ENCODE peak calls at places on chromosome 5, in five cellular contexts. One of them, this sample, is unnamed. For H3K27me3, the result is how much of the 10 kb centered on the place peaks cover.

GRCh38 chr5:149485655-149486615 is 65.3 kb downstream of the CSNK1A1 start:
- DNase-seq in right lobe of liver: peak
- DNase-seq in endothelial cell of umbilical vein: peak
- DNase-seq in brain microvascular endothelial cell: peak
- DNase-seq in BJ: peak
- DNase-seq in this sample: peak

GRCh38 chr5:95973793-95974325 is 12.2 kb upstream of the ELL2 start:
- DNase-seq in brain microvascular endothelial cell: peak
- DNase-seq in right lobe of liver: no peak
- DNase-seq in endothelial cell of umbilical vein: peak
- DNase-seq in BJ: no peak
- DNase-seq in this sample: peak

GRCh38 chr5:157280927-157281326 is 15.0 kb downstream of the CYFIP2 start:
- DNase-seq in endothelial cell of umbilical vein: peak
- DNase-seq in BJ: peak
- DNase-seq in right lobe of liver: no peak
- DNase-seq in brain microvascular endothelial cell: peak
- DNase-seq in this sample: peak

GRCh38 chr5:57221049-57221568 is 47.2 kb downstream of the GPBP1 start:
- DNase-seq in BJ: no peak
- DNase-seq in brain microvascular endothelial cell: peak
- DNase-seq in right lobe of liver: no peak
- DNase-seq in endothelial cell of umbilical vein: peak
- DNase-seq in this sample: peak

GRCh38 chr5:145941096-145941676 is 4.8 kb downstream of the SH3RF2 start:
- DNase-seq in endothelial cell of umbilical vein: no peak
- DNase-seq in right lobe of liver: no peak
- DNase-seq in brain microvascular endothelial cell: no peak
- DNase-seq in BJ: no peak
- DNase-seq in this sample: no peak

GRCh38 chr5:115209279-115209678 is 39.6 kb upstream of the TRIM36 start:
- DNase-seq in endothelial cell of umbilical vein: no peak
- DNase-seq in BJ: no peak
- DNase-seq in right lobe of liver: no peak
- DNase-seq in brain microvascular endothelial cell: no peak
- DNase-seq in this sample: no peak

GRCh38 chr5:41406424-41406823 is 104.0 kb downstream of the PLCXD3 start:
- DNase-seq in brain microvascular endothelial cell: no peak
- DNase-seq in endothelial cell of umbilical vein: no peak
- DNase-seq in BJ: no peak
- DNase-seq in right lobe of liver: no peak
- DNase-seq in this sample: no peak

GRCh38 chr5:31445041-31445600 is 86.8 kb downstream of the DROSHA start:
- DNase-seq in BJ: no peak
- DNase-seq in endothelial cell of umbilical vein: no peak
- DNase-seq in brain microvascular endothelial cell: no peak
- DNase-seq in right lobe of liver: no peak
- DNase-seq in this sample: no peak

GRCh38 chr5:123754167-123754840 is 242.3 kb downstream of the CSNK1G3 start:
- DNase-seq in brain microvascular endothelial cell: peak
- DNase-seq in right lobe of liver: no peak
- DNase-seq in endothelial cell of umbilical vein: no peak
- DNase-seq in BJ: no peak
- DNase-seq in this sample: no peak

GRCh38 chr5:147508711-147509040 is 1.2 kb downstream of the DPYSL3 start:
- DNase-seq in right lobe of liver: no peak
- DNase-seq in BJ: no peak
- DNase-seq in endothelial cell of umbilical vein: peak
- DNase-seq in brain microvascular endothelial cell: no peak
- DNase-seq in this sample: no peak

GRCh38 chr5:147510885-147511284 is 1.0 kb upstream of the DPYSL3 start:
- DNase-seq in endothelial cell of umbilical vein: no peak
- DNase-seq in brain microvascular endothelial cell: no peak
- DNase-seq in right lobe of liver: no peak
- DNase-seq in BJ: no peak
- DNase-seq in this sample: peak

GRCh38 chr5:147507480-147508126 is 2.3 kb downstream of the DPYSL3 start:
- DNase-seq in brain microvascular endothelial cell: no peak
- DNase-seq in BJ: no peak
- DNase-seq in right lobe of liver: no peak
- DNase-seq in endothelial cell of umbilical vein: peak
- DNase-seq in this sample: peak

GRCh38 chr5:147509041-147509709 is 693 bp downstream of the DPYSL3 start:
- DNase-seq in endothelial cell of umbilical vein: no peak
- DNase-seq in right lobe of liver: peak
- DNase-seq in BJ: no peak
- DNase-seq in brain microvascular endothelial cell: no peak
- DNase-seq in this sample: no peak

GRCh38 chr5:147509710-147510651 is at the start of gene DPYSL3:
- DNase-seq in BJ: no peak
- DNase-seq in brain microvascular endothelial cell: peak
- DNase-seq in endothelial cell of umbilical vein: peak
- DNase-seq in right lobe of liver: peak
- DNase-seq in this sample: peak
- H3K4me3 ChIP-seq in BJ: peak
- H3K4me3 ChIP-seq in brain microvascular endothelial cell: peak
- H3K4me3 ChIP-seq in endothelial cell of umbilical vein: peak
- H3K4me3 ChIP-seq in right lobe of liver: peak
- H3K4me3 ChIP-seq in this sample: peak

GRCh38 chr5:26737763-26738162 is 300.6 kb downstream of the CDH9 start:
- DNase-seq in endothelial cell of umbilical vein: no peak
- DNase-seq in brain microvascular endothelial cell: no peak
- DNase-seq in right lobe of liver: no peak
- DNase-seq in BJ: no peak
- DNase-seq in this sample: no peak
- TF ChIP-seq CTCF in endothelial cell of umbilical vein: no peak
- TF ChIP-seq CTCF in brain microvascular endothelial cell: no peak
- TF ChIP-seq CTCF in right lobe of liver: no peak
- TF ChIP-seq CTCF in BJ: no peak
- TF ChIP-seq CTCF in this sample: no peak

DNA sequence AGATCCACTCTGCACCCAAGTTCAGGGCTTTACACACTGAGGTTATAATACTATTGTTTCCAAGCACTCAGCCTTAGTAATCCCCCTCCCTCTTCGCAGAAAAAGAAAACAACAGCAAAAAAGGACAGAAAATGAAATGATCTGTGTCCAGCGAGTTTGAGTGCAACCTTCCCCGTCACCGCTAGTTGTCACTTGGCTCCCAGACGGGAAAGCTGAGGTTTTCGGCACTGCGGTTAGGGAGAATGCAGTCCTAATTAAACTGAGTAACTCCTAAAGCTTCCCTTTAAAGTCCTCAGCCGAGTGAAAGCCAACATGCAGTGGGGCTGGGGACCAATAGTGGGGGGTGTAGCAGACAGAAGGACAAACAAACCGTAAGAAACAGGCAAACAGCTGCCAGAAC is 786 bp downstream of the GLRA1 start:
- DNase-seq in right lobe of liver: no peak
- DNase-seq in endothelial cell of umbilical vein: no peak
- DNase-seq in brain microvascular endothelial cell: no peak
- DNase-seq in BJ: no peak
- DNase-seq in this sample: peak
- H3K27me3 ChIP-seq in right lobe of liver: under half
- H3K27me3 ChIP-seq in endothelial cell of umbilical vein: under half
- H3K27me3 ChIP-seq in brain microvascular endothelial cell: under half
- H3K27me3 ChIP-seq in BJ: under half
- H3K27me3 ChIP-seq in this sample: under half

DNA sequence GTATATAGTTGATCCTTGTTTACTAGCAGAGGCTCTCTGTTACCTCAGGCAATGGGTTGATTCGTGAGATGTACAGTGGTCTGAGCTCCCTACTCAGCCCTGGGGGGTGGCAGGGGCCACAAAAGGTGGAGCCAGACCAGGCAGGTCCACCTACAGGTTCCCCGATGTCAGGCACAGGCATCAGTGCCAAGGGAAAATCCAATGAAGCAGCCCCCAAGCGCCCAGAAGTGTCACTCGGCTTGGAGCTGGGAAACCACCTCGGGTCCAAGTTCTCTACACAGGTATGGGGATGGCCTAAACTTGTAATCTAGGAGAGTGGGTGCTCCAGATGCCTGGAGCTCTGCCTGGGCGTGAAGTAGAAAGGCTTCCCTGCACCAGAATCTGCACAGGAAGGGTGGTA is 188.8 kb downstream of the KIAA0825 start:
- DNase-seq in brain microvascular endothelial cell: no peak
- DNase-seq in BJ: no peak
- DNase-seq in right lobe of liver: no peak
- DNase-seq in endothelial cell of umbilical vein: no peak
- DNase-seq in this sample: no peak
- H3K4me3 ChIP-seq in brain microvascular endothelial cell: no peak
- H3K4me3 ChIP-seq in BJ: no peak
- H3K4me3 ChIP-seq in right lobe of liver: no peak
- H3K4me3 ChIP-seq in endothelial cell of umbilical vein: no peak
- H3K4me3 ChIP-seq in this sample: no peak

GRCh38 chr5:166433679-166434078 is 1857.8 kb upstream of the WWC1 start:
- DNase-seq in brain microvascular endothelial cell: no peak
- DNase-seq in right lobe of liver: no peak
- DNase-seq in BJ: no peak
- DNase-seq in endothelial cell of umbilical vein: no peak
- DNase-seq in this sample: no peak
- TF ChIP-seq CTCF in brain microvascular endothelial cell: peak
- TF ChIP-seq CTCF in right lobe of liver: no peak
- TF ChIP-seq CTCF in BJ: no peak
- TF ChIP-seq CTCF in endothelial cell of umbilical vein: no peak
- TF ChIP-seq CTCF in this sample: no peak

GRCh38 chr5:1648806-1649205 is 125.0 kb upstream of the LPCAT1 start:
- DNase-seq in brain microvascular endothelial cell: no peak
- DNase-seq in right lobe of liver: no peak
- DNase-seq in BJ: no peak
- DNase-seq in endothelial cell of umbilical vein: no peak
- DNase-seq in this sample: no peak

GRCh38 chr5:1644810-1645571 is 121.2 kb upstream of the LPCAT1 start:
- DNase-seq in right lobe of liver: peak
- DNase-seq in BJ: no peak
- DNase-seq in brain microvascular endothelial cell: peak
- DNase-seq in endothelial cell of umbilical vein: peak
- DNase-seq in this sample: peak

GRCh38 chr5:1651250-1651649 is 127.5 kb upstream of the LPCAT1 start:
- DNase-seq in right lobe of liver: no peak
- DNase-seq in brain microvascular endothelial cell: no peak
- DNase-seq in BJ: no peak
- DNase-seq in endothelial cell of umbilical vein: no peak
- DNase-seq in this sample: no peak

GRCh38 chr5:1649554-1649953 is 125.8 kb upstream of the LPCAT1 start:
- DNase-seq in endothelial cell of umbilical vein: no peak
- DNase-seq in BJ: no peak
- DNase-seq in brain microvascular endothelial cell: no peak
- DNase-seq in right lobe of liver: no peak
- DNase-seq in this sample: no peak

DNA sequence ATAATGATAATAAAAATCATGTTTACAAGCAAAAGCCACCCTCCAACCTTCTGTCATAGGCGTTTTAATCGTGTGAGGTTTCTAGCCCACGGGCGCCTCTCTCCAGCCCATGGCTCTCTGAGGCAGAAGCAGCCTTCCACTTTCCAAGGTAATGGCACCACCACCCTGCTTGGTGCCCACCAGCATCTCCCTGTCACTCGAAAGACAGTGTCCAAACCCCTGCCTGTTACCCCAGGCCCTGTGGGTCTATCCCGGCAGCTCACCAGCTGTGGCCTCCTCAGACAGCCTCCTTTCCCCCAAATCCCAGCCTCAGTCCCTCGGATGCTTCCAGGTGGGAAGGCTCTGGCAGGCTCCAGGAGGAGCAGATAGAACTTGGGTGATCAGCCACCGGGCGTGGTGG is 123.8 kb upstream of the LPCAT1 start:
- DNase-seq in brain microvascular endothelial cell: no peak
- DNase-seq in BJ: no peak
- DNase-seq in endothelial cell of umbilical vein: no peak
- DNase-seq in right lobe of liver: no peak
- DNase-seq in this sample: no peak
- H3K27me3 ChIP-seq in brain microvascular endothelial cell: under half
- H3K27me3 ChIP-seq in BJ: under half
- H3K27me3 ChIP-seq in endothelial cell of umbilical vein: under half
- H3K27me3 ChIP-seq in right lobe of liver: under half
- H3K27me3 ChIP-seq in this sample: under half

DNA sequence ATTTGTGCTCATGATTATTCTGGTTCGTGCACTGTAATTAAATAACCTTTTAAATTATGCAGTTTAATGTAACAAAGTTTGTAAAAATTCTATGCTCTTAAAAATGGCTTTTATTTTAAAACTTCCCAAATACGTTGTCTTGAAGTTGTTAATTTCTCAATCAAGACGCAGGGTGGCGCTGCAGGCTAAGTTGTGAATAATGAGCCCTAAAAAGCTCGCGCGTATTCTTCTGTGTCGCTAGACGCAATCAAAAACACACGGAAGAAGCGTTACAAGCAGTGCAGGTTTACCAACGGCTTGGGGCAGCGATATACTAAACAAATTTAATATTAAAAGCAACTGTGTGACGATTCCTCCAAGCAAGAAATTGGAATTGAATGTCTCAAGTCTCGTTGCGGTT is at the start of gene PCDHB4:
- DNase-seq in BJ: no peak
- DNase-seq in right lobe of liver: no peak
- DNase-seq in endothelial cell of umbilical vein: peak
- DNase-seq in brain microvascular endothelial cell: no peak
- DNase-seq in this sample: no peak
- H3K4me3 ChIP-seq in BJ: no peak
- H3K4me3 ChIP-seq in right lobe of liver: no peak
- H3K4me3 ChIP-seq in endothelial cell of umbilical vein: no peak
- H3K4me3 ChIP-seq in brain microvascular endothelial cell: no peak
- H3K4me3 ChIP-seq in this sample: no peak

GRCh38 chr5:2801602-2802525 is 50.4 kb upstream of the IRX2 start:
- DNase-seq in endothelial cell of umbilical vein: no peak
- DNase-seq in right lobe of liver: no peak
- DNase-seq in BJ: no peak
- DNase-seq in brain microvascular endothelial cell: no peak
- DNase-seq in this sample: no peak

GRCh38 chr5:2806176-2806575 is 54.7 kb upstream of the IRX2 start:
- DNase-seq in endothelial cell of umbilical vein: no peak
- DNase-seq in right lobe of liver: no peak
- DNase-seq in BJ: no peak
- DNase-seq in brain microvascular endothelial cell: no peak
- DNase-seq in this sample: no peak

GRCh38 chr5:2803751-2804150 is 52.3 kb upstream of the IRX2 start:
- DNase-seq in brain microvascular endothelial cell: no peak
- DNase-seq in right lobe of liver: no peak
- DNase-seq in endothelial cell of umbilical vein: no peak
- DNase-seq in BJ: no peak
- DNase-seq in this sample: no peak

GRCh38 chr5:2802693-2803365 is 51.4 kb upstream of the IRX2 start:
- DNase-seq in BJ: no peak
- DNase-seq in right lobe of liver: no peak
- DNase-seq in brain microvascular endothelial cell: no peak
- DNase-seq in endothelial cell of umbilical vein: no peak
- DNase-seq in this sample: no peak

GRCh38 chr5:2805080-2805479 is 53.6 kb upstream of the IRX2 start:
- DNase-seq in endothelial cell of umbilical vein: no peak
- DNase-seq in BJ: no peak
- DNase-seq in right lobe of liver: no peak
- DNase-seq in brain microvascular endothelial cell: no peak
- DNase-seq in this sample: peak
- TF ChIP-seq CTCF in endothelial cell of umbilical vein: no peak
- TF ChIP-seq CTCF in BJ: no peak
- TF ChIP-seq CTCF in right lobe of liver: no peak
- TF ChIP-seq CTCF in brain microvascular endothelial cell: no peak
- TF ChIP-seq CTCF in this sample: peak

DNA sequence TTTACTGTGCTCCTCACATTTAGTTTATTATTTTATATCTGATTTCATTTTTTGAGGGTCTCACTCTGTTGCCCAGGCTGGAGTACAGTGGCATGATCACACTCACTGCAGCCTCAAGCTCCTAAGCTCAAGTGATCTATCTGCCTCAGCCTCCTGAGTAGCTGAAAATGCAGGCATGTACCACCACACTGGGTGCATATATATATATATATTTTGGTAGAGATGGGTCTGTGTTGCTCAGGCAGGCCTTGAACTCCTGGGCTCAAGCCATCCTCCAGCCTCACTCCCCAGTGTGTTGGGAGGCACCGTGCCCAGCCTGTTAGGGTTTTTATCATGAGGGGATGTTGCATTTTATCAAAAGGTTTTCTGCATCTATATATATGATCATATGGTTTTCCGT is 39.8 kb upstream of the ZNF354B start:
- DNase-seq in BJ: no peak
- DNase-seq in endothelial cell of umbilical vein: no peak
- DNase-seq in right lobe of liver: no peak
- DNase-seq in brain microvascular endothelial cell: no peak
- DNase-seq in this sample: no peak
- H3K27me3 ChIP-seq in BJ: under half
- H3K27me3 ChIP-seq in endothelial cell of umbilical vein: under half
- H3K27me3 ChIP-seq in right lobe of liver: under half
- H3K27me3 ChIP-seq in brain microvascular endothelial cell: under half
- H3K27me3 ChIP-seq in this sample: under half